ENCODE peak calls at places on chromosomes 3 and 15, in six cellular contexts. T, E, X, Z, H and M are unnamed samples.

GRCh38 chr3:126117786-126118185 is 33.9 kb upstream of the SLC41A3 start:
- DNase-seq in Z (no peak), E (no peak), T (no peak), H (no peak), X (no peak), M (peak; percentile 54)

GRCh38 chr15:96254168-96254567 is 76.3 kb upstream of the NR2F2 start:
- DNase-seq in X (peak; percentile 40), T (no peak), H (peak; percentile 24), Z (no peak), E (no peak), M (no peak)

GRCh38 chr3:157088506-157089454 is 71.2 kb downstream of the CCNL1 start:
- DNase-seq in Z (peak; percentile 96), X (peak; percentile 95), E (peak; percentile 97), H (peak; percentile 96), T (peak; percentile 98), M (peak; percentile 98)

GRCh38 chr3:128453521-128454309 is 13.0 kb downstream of the DNAJB8 start:
- DNase-seq in T (no peak), E (peak; percentile 63), H (no peak), X (no peak), Z (no peak), M (no peak)

GRCh38 chr3:120894285-120894684 is 13.7 kb upstream of the STXBP5L start:
- DNase-seq in Z (no peak), H (peak; percentile 3), X (no peak), T (no peak), E (no peak), M (no peak)

GRCh38 chr3:14000556-14000955 is 120.7 kb upstream of the WNT7A start:
- DNase-seq in H (no peak), T (no peak), E (no peak), Z (no peak), X (no peak), M (no peak)

GRCh38 chr3:186722457-186722856 is 5.3 kb downstream of the KNG1 start:
- DNase-seq in X (peak; percentile 63), Z (no peak), T (peak; percentile 15), H (peak; percentile 16), E (no peak), M (no peak)

GRCh38 chr3:42763023-42763422 is 10.0 kb downstream of the CCDC13 start:
- DNase-seq in Z (no peak), E (no peak), X (no peak), H (no peak), T (no peak), M (no peak)

GRCh38 chr15:95087253-95087609 is 855.9 kb downstream of the MCTP2 start:
- DNase-seq in H (no peak), E (no peak), X (no peak), T (no peak), Z (no peak), M (no peak)

GRCh38 chr3:55852326-55852725 is 365.2 kb upstream of the WNT5A start:
- DNase-seq in Z (no peak), X (no peak), E (no peak), T (no peak), H (no peak), M (no peak)

GRCh38 chr3:61687206-61687605 is 125.8 kb downstream of the PTPRG start:
- DNase-seq in X (no peak), T (no peak), H (no peak), E (no peak), Z (no peak), M (no peak)

GRCh38 chr15:70512772-70513362 is 250.5 kb downstream of the UACA start:
- DNase-seq in T (no peak), X (peak; percentile 88), Z (peak; percentile 73), H (peak; percentile 76), E (peak; percentile 43), M (no peak)

GRCh38 chr15:37967788-37968187 is 33.3 kb downstream of the TMCO5A start:
- DNase-seq in H (no peak), T (no peak), E (no peak), Z (no peak), X (no peak), M (no peak)

GRCh38 chr3:79086514-79086913 is 681.3 kb downstream of the ROBO1 start:
- DNase-seq in H (peak; percentile 79), E (peak; percentile 29), Z (no peak), T (peak; percentile 40), X (peak; percentile 81), M (peak; percentile 65)

GRCh38 chr15:31554261-31554660 is 227.6 kb downstream of the KLF13 start:
- DNase-seq in H (no peak), E (no peak), X (no peak), Z (no peak), T (no peak), M (no peak)

GRCh38 chr3:4323246-4324027 is 20.3 kb downstream of the SETMAR start:
- DNase-seq in H (no peak), Z (no peak), T (no peak), E (no peak), X (no peak), M (no peak)

GRCh38 chr3:131224886-131225550 is 156.6 kb upstream of the NUDT16 start:
- DNase-seq in H (no peak), T (no peak), X (no peak), E (no peak), Z (no peak), M (no peak)

GRCh38 chr15:45612790-45613415 is 21.9 kb upstream of the SQOR start:
- DNase-seq in X (no peak), H (no peak), E (no peak), Z (no peak), T (no peak), M (no peak)

GRCh38 chr3:139110072-139110830 is 65.6 kb upstream of the PRR23C start:
- DNase-seq in E (no peak), Z (no peak), H (no peak), X (no peak), T (no peak), M (peak; percentile 51)

GRCh38 chr3:134682196-134682880 is 31.5 kb upstream of the KY start:
- DNase-seq in T (no peak), Z (no peak), E (no peak), H (no peak), X (no peak), M (no peak)

GRCh38 chr3:67241084-67241483 is 243.0 kb downstream of the KBTBD8 start:
- DNase-seq in T (no peak), E (no peak), H (peak; percentile 11), X (peak; percentile 45), Z (no peak), M (no peak)

GRCh38 chr3:182818296-182818978 is 25.1 kb downstream of the ATP11B start:
- DNase-seq in E (no peak), Z (no peak), H (no peak), X (no peak), T (no peak), M (no peak)

GRCh38 chr3:171834461-171834801 is 8.7 kb upstream of the TMEM212 start:
- DNase-seq in X (no peak), E (no peak), T (no peak), H (no peak), Z (no peak), M (no peak)
- TF ChIP-seq CTCF in X (no peak), E (no peak), T (no peak), H (no peak), Z (no peak), M (no peak)

GRCh38 chr3:9862391-9863235 is 17.4 kb downstream of the CIDEC start:
- DNase-seq in T (peak; percentile 66), H (peak; percentile 86), Z (peak; percentile 79), E (peak; percentile 31), X (peak; percentile 84), M (no peak)
- TF ChIP-seq CTCF in T (peak; percentile 55), H (peak; percentile 51), Z (peak; percentile 46), E (no peak), X (peak; percentile 28), M (peak; percentile 57)

GRCh38 chr15:42138968-42139386 is 17.5 kb downstream of the PLA2G4F start:
- DNase-seq in X (no peak), H (no peak), E (no peak), Z (no peak), T (no peak), M (peak; percentile 36)

GRCh38 chr15:42137461-42138261 is 18.8 kb downstream of the PLA2G4F start:
- DNase-seq in X (peak; percentile 88), E (no peak), H (peak; percentile 79), T (no peak), Z (no peak), M (peak; percentile 54)

GRCh38 chr15:42138411-42138810 is 18.0 kb downstream of the PLA2G4F start:
- DNase-seq in T (no peak), H (no peak), X (no peak), E (no peak), Z (no peak), M (peak; percentile 44)

GRCh38 chr15:42134617-42135243 is 21.7 kb downstream of the PLA2G4F start:
- DNase-seq in H (no peak), Z (no peak), T (no peak), X (no peak), E (no peak), M (peak; percentile 31)

GRCh38 chr15:42136513-42136912 is 19.9 kb downstream of the PLA2G4F start:
- DNase-seq in X (no peak), Z (no peak), H (no peak), E (no peak), T (no peak), M (no peak)
- TF ChIP-seq CTCF in X (no peak), Z (no peak), H (no peak), E (no peak), T (no peak), M (no peak)

DNA sequence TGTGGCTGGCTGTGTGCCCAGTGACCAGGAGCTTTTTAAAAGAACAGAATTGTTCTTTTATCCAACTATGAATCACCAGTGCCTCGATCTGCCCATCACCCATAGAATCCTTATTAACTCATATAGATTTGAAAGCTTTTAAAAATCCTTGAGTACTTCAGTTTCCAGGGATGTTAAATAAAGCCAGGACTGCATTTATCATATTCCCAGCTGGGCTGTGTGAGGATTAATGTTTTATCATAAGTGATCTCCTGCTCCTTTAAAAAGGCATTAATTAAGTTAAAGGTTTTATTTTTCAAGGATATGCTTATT is 234.0 kb downstream of the MYRIP start:
- DNase-seq in X (no peak), T (peak; percentile 14), Z (no peak), H (no peak), E (no peak), M (no peak)
- TF ChIP-seq CTCF in X (no peak), T (no peak), Z (no peak), H (no peak), E (no peak), M (no peak)

GRCh38 chr15:33654859-33655258 is 313.4 kb upstream of the CHRM5 start:
- DNase-seq in X (peak; percentile 57), H (peak; percentile 16), T (no peak), E (peak; percentile 8), Z (no peak), M (no peak)
- TF ChIP-seq CTCF in X (peak; percentile 33), H (peak; percentile 11), T (no peak), E (no peak), Z (no peak), M (no peak)